ENCODE peak calls at places on chromosomes 13 and 19, in nine cellular contexts. P is psoas muscle, W is fibroblast of pulmonary artery, K is ovary, X is AG10803, E is neural progenitor cell, H is cardiac fibroblast, M is thyroid gland, D is GM20000. C is an unnamed sample.

GRCh38 chr19:18839465-18840287 is 7.9 kb downstream of the UPF1 start:
- DNase-seq in H (no peak), P (no peak), M (peak), X (peak), W (no peak), K (peak), D (no peak), E (no peak), C (peak)

GRCh38 chr19:53183146-53183545 is 10.0 kb downstream of the ZNF665 start:
- DNase-seq in M (no peak), D (no peak), E (no peak), K (no peak), P (no peak), X (peak), W (no peak), H (peak), C (no peak)

GRCh38 chr19:38433268-38433733 is at the start of gene RYR1:
- DNase-seq in M (peak), E (peak), H (no peak), D (peak), K (no peak), W (peak), P (peak), X (no peak), C (no peak)

GRCh38 chr19:47230122-47230920 is 678 bp downstream of the BBC3 start:
- DNase-seq in P (peak), M (peak), X (peak), E (peak), W (peak), K (peak), H (peak), D (peak), C (peak)

GRCh38 chr13:109275848-109276247 is 510.5 kb downstream of the IRS2 start:
- DNase-seq in H (no peak), P (no peak), W (no peak), X (no peak), K (no peak), M (no peak), E (peak), D (no peak), C (no peak)

GRCh38 chr13:79637086-79637763 is 156.3 kb downstream of the NDFIP2 start:
- DNase-seq in K (peak), M (peak), E (no peak), X (no peak), H (no peak), W (peak), P (peak), D (no peak), C (peak)

GRCh38 chr13:25286308-25286968 is 850 bp downstream of the MTMR6 start:
- DNase-seq in D (peak), H (peak), W (peak), P (no peak), M (peak), X (peak), K (no peak), E (peak), C (no peak)

GRCh38 chr13:26019881-26020535 is 31.8 kb downstream of the SHISA2 start:
- DNase-seq in H (peak), X (peak), M (no peak), E (no peak), W (peak), P (no peak), K (no peak), D (no peak), C (no peak)

GRCh38 chr13:97262058-97262457 is 39.9 kb downstream of the MBNL2 start:
- DNase-seq in X (no peak), H (no peak), E (no peak), D (no peak), W (no peak), K (no peak), M (no peak), P (peak), C (no peak)

GRCh38 chr13:72255908-72256307 is 388.9 kb upstream of the DACH1 start:
- DNase-seq in W (peak), X (peak), E (peak), H (peak), K (no peak), D (no peak), P (no peak), M (peak), C (no peak)

GRCh38 chr13:81383441-81383840 is 1042.5 kb upstream of the SPRY2 start:
- DNase-seq in X (no peak), D (no peak), E (no peak), K (no peak), H (no peak), P (no peak), M (no peak), W (no peak), C (no peak)

GRCh38 chr13:113952151-113952982 is 21.5 kb downstream of the C13orf46 start:
- DNase-seq in D (no peak), X (no peak), E (no peak), K (peak), M (no peak), H (no peak), P (peak), W (no peak), C (no peak)

GRCh38 chr13:110017379-110017778 is 231.0 kb upstream of the IRS2 start:
- DNase-seq in E (no peak), P (no peak), W (peak), X (peak), H (peak), D (no peak), K (no peak), M (no peak), C (no peak)

GRCh38 chr13:110503037-110503901 is 58.3 kb downstream of the RAB20 start:
- DNase-seq in M (no peak), X (peak), K (no peak), P (peak), D (no peak), H (peak), W (no peak), E (no peak), C (no peak)

GRCh38 chr19:934865-935422 is 9.1 kb downstream of the ARID3A start:
- DNase-seq in P (peak), E (no peak), D (no peak), K (peak), M (peak), H (peak), X (peak), W (peak), C (peak)

GRCh38 chr19:3657395-3657769 is 30.8 kb upstream of the CACTIN start:
- DNase-seq in P (no peak), H (no peak), X (no peak), D (no peak), M (no peak), W (no peak), K (no peak), E (no peak), C (no peak)

GRCh38 chr19:3658004-3658822 is 31.6 kb upstream of the CACTIN start:
- DNase-seq in K (no peak), H (no peak), M (no peak), X (no peak), D (no peak), W (no peak), E (no peak), P (no peak), C (peak)

GRCh38 chr19:3655402-3656072 is 28.9 kb upstream of the CACTIN start:
- DNase-seq in H (peak), X (peak), K (no peak), M (no peak), D (no peak), W (peak), P (peak), E (no peak), C (no peak)

GRCh38 chr19:3656073-3656746 is 29.6 kb upstream of the CACTIN start:
- DNase-seq in H (peak), D (no peak), E (no peak), X (peak), K (no peak), W (no peak), P (no peak), M (no peak), C (no peak)

DNA sequence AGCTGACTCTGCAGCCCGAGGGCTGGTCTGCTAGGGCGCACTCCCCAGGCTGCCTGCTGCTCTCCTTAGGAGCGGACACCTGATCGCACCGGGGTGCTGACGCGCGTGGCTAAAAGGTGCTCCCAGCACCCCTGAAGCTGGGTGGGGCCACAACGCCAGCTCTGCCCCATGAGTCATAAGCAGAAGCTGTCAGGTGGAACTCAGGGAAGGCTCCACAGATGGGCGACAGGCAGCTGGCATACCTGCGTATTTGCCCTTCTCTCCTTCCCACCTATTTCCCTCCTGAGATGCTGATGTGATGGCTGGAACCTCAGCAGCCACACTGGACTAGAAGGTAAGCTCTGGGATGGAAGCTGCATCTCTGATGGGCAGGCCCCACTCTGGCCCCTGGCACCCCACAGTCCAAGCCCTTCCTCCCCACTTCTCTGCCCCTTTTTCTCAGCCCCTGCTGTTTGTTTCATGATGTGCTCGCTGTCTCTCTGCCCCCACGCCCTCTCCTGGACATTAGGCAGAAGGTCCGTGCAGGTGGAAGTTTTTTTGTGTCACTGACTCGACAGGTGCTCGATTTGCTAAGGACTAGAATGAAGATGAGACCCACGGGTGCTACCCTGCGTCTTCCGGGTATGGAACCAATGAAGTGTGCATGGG is 30.3 kb upstream of the CACTIN start:
- DNase-seq in E (no peak), M (no peak), P (no peak), H (no peak), K (no peak), W (no peak), D (no peak), X (no peak), C (no peak)
- TF ChIP-seq CTCF in E (no peak), M (no peak), P (no peak), H (no peak), K (no peak), W (no peak), D (no peak), X (no peak), C (no peak)

DNA sequence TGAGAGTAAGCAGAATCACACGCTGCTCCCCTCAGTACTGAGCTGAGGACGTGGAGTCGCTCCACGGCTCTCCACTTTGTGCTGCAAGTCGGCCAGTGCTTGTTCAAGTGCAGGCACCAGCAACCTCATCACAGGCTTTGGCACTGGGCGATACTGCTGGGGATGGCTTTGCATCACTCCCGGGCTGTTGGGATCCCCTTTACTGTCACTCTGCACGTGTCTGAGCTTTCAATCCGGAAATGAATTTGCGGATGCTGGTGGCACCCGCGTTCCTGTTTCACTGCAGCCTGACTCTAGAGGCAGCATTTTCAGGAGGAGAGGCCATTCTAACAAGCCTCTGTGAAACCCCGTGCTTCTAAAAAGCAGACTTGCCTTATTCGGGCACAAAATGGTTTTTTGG is 19.1 kb downstream of the SMARCA4 start:
- DNase-seq in W (no peak), K (no peak), X (no peak), P (no peak), M (no peak), H (no peak), E (no peak), D (no peak), C (no peak)
- TF ChIP-seq CTCF in W (no peak), K (no peak), X (no peak), P (no peak), M (no peak), H (no peak), E (no peak), D (no peak), C (no peak)

GRCh38 chr19:3573162-3573857 is 566 bp downstream of the HMG20B start:
- DNase-seq in X (no peak), M (peak), P (peak), K (no peak), H (no peak), W (no peak), E (peak), D (no peak), C (peak)

GRCh38 chr19:3575949-3576673 is 3.4 kb downstream of the HMG20B start:
- DNase-seq in M (no peak), W (no peak), P (no peak), D (peak), K (no peak), H (no peak), X (no peak), E (no peak), C (no peak)

GRCh38 chr19:3573858-3574637 is 1.3 kb downstream of the HMG20B start:
- DNase-seq in W (peak), E (peak), K (peak), M (peak), X (peak), P (peak), D (peak), H (peak), C (peak)

GRCh38 chr19:3576696-3577443 is 4.1 kb downstream of the HMG20B start:
- DNase-seq in H (peak), K (peak), D (peak), W (peak), M (peak), P (peak), X (peak), E (peak), C (peak)

DNA sequence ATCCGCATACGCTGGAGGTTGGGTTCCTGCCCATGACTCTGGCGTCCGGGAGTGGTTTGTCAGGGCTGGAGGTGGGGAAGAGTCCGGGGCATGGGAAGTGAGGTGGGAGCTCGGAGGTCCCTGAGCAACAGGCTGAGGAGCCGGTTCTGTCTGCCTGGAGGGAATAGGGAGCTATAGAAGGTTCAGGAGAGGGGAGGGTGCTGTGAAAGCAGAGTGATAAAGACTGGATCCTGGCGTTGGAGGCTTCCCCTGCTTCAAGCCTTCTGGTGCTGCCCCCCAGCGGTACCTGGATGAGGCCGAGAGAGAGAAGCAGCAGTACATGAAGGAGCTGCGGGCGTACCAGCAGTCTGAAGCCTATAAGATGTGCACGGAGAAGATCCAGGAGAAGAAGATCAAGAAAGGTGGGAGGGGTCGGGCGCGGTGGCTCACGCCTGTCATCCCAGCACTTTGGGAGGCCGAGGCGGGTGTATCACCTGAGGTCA is 2.6 kb downstream of the HMG20B start:
- DNase-seq in M (no peak), X (no peak), K (no peak), H (peak), D (no peak), E (peak), P (no peak), W (peak), C (no peak)
- TF ChIP-seq CTCF in M (no peak), X (no peak), K (no peak), H (peak), D (peak), E (peak), P (no peak), W (peak), C (no peak)

DNA sequence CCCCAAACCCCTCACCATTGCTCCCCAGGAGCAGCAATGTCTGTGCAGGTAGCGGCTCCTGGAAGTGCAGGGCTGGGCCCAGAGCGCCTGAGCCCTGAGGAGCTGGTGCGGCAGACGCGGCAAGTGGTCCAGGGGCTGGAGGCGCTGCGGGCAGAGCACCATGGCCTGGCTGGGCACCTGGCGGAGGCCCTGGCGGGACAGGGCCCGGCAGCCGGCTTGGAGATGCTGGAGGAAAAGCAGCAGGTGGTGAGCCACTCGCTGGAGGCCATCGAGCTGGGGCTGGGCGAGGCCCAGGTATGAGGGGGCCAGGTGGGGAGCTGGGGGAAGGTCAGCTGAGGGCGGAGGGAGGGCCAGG is 4.9 kb downstream of the KLC3 start:
- DNase-seq in E (no peak), W (no peak), X (no peak), D (no peak), P (no peak), M (no peak), H (no peak), K (no peak), C (no peak)
- TF ChIP-seq CTCF in E (no peak), W (no peak), X (no peak), D (no peak), P (no peak), M (no peak), H (no peak), K (no peak), C (no peak)

GRCh38 chr13:32023698-32024097 is 7.9 kb upstream of the FRY start:
- DNase-seq in D (no peak), H (no peak), W (no peak), K (no peak), E (no peak), M (no peak), X (no peak), P (no peak), C (no peak)
- TF ChIP-seq CTCF in D (no peak), H (peak), W (peak), K (no peak), E (no peak), M (no peak), X (peak), P (no peak), C (no peak)

GRCh38 chr19:8569066-8569761 is 8.0 kb downstream of the MYO1F start:
- DNase-seq in W (peak), P (no peak), H (peak), K (no peak), D (peak), M (peak), E (no peak), X (peak), C (no peak)
- TF ChIP-seq CTCF in W (no peak), P (no peak), H (no peak), K (no peak), D (no peak), M (no peak), E (no peak), X (peak), C (no peak)

C was measured in pancreas.